ENCODE peak calls at places on chromosomes 1 and 21, in four cellular contexts. V, E, R and U are unnamed samples.

GRCh38 chr1:234771642-234772344 is 161.8 kb upstream of the IRF2BP2 start:
- DNase-seq in E (no peak), V (no peak), R (no peak), U (no peak)

GRCh38 chr1:173853074-173853473 is 14.7 kb downstream of the GAS5 start:
- DNase-seq in R (no peak), V (peak; percentile 48), E (no peak), U (no peak)

GRCh38 chr1:232422901-232423300 is 207.0 kb downstream of the SIPA1L2 start:
- DNase-seq in E (no peak), V (no peak), R (no peak), U (no peak)

GRCh38 chr1:87243573-87243972 is 85.1 kb upstream of the LMO4 start:
- DNase-seq in E (no peak), V (no peak), R (no peak), U (no peak)

GRCh38 chr21:25496825-25497482 is 110.3 kb downstream of the MRPL39 start:
- DNase-seq in R (no peak), E (no peak), V (no peak), U (no peak)

GRCh38 chr1:210691039-210691438 is 362.3 kb downstream of the HHAT start:
- DNase-seq in R (no peak), V (no peak), E (no peak), U (no peak)

GRCh38 chr1:242055921-242056320 is 57.0 kb upstream of the MAP1LC3C start:
- DNase-seq in V (no peak), R (no peak), E (no peak), U (no peak)

GRCh38 chr1:205519541-205520131 is 15.2 kb downstream of the CDK18 start:
- DNase-seq in V (no peak), E (no peak), R (no peak), U (no peak)

GRCh38 chr1:67815303-67816095 is 17.8 kb downstream of the GNG12 start:
- DNase-seq in V (no peak), E (no peak), R (no peak), U (no peak)

GRCh38 chr1:202575906-202576653 is 134.2 kb downstream of the SYT2 start:
- DNase-seq in R (no peak), E (no peak), V (no peak), U (no peak)

GRCh38 chr1:64539808-64540207 is 69.9 kb downstream of the CACHD1 start:
- DNase-seq in R (no peak), E (no peak), V (no peak), U (no peak)

GRCh38 chr1:36134031-36134430 is 9.0 kb upstream of the COL8A2 start:
- DNase-seq in V (no peak), R (no peak), E (no peak), U (no peak)

GRCh38 chr1:115496904-115497527 is 144.8 kb upstream of the VANGL1 start:
- DNase-seq in R (no peak), E (no peak), V (no peak), U (no peak)

GRCh38 chr21:18478513-18478912 is 74.9 kb upstream of the TMPRSS15 start:
- DNase-seq in R (no peak), V (no peak), E (no peak), U (no peak)

GRCh38 chr1:84192681-84193080 is 48.6 kb downstream of the PRKACB start:
- DNase-seq in E (no peak), V (no peak), R (no peak), U (no peak)

GRCh38 chr1:55898191-55898590 is 681.2 kb downstream of the PLPP3 start:
- DNase-seq in V (no peak), R (no peak), E (no peak), U (no peak)

GRCh38 chr1:115557715-115558114 is 84.1 kb upstream of the VANGL1 start:
- DNase-seq in R (no peak), E (no peak), V (no peak), U (no peak)

GRCh38 chr1:82388679-82389078 is 587.9 kb downstream of the ADGRL2 start:
- DNase-seq in R (no peak), E (no peak), V (no peak), U (no peak)

GRCh38 chr1:174768949-174769348 is 230.8 kb upstream of the CACYBP start:
- DNase-seq in E (no peak), R (no peak), V (no peak), U (no peak)

GRCh38 chr1:11198851-11199628 is 9.9 kb downstream of the ANGPTL7 start:
- DNase-seq in R (no peak), V (no peak), E (no peak), U (no peak)

GRCh38 chr1:150498342-150498741 is 9.6 kb upstream of the ECM1 start:
- DNase-seq in R (no peak), V (no peak), E (no peak), U (no peak)

GRCh38 chr1:9317591-9318331 is 25.1 kb downstream of the SPSB1 start:
- DNase-seq in V (no peak), R (no peak), E (no peak), U (no peak)

GRCh38 chr1:160806109-160806665 is 10.2 kb downstream of the LY9 start:
- DNase-seq in R (no peak), E (no peak), V (no peak), U (no peak)

GRCh38 chr1:13792429-13792828 is 92.4 kb downstream of the PRDM2 start:
- DNase-seq in R (no peak), V (no peak), E (no peak), U (no peak)

GRCh38 chr1:247390116-247390791 is 25.7 kb upstream of the NLRP3 start:
- DNase-seq in E (peak; percentile 79), R (peak; percentile 81), V (peak; percentile 81), U (peak; percentile 71)

GRCh38 chr1:156281281-156282142 is 1.1 kb downstream of the SMG5 start:
- DNase-seq in V (no peak), R (peak; percentile 6), E (peak; percentile 28), U (no peak)

GRCh38 chr1:15295676-15296075 is 48.7 kb downstream of the FHAD1 start:
- DNase-seq in V (no peak), R (no peak), E (no peak), U (no peak)

GRCh38 chr1:207058878-207059867 is 6.1 kb downstream of the PFKFB2 start:
- DNase-seq in R (no peak), E (no peak), V (no peak), U (no peak)

GRCh38 chr21:42193131-42193671 is 25.7 kb upstream of the ABCG1 start:
- DNase-seq in R (no peak), V (no peak), E (peak; percentile 42), U (no peak)

GRCh38 chr1:229947968-229948367 is 119.1 kb upstream of the GALNT2 start:
- DNase-seq in E (no peak), V (no peak), R (no peak), U (no peak)

GRCh38 chr1:87140831-87141540 is 187.7 kb upstream of the LMO4 start:
- DNase-seq in V (no peak), R (no peak), E (no peak), U (no peak)